ENCODE peak calls at places on chromosomes 6 and 20, in nine cellular contexts. A, T, I, V, H, J, W, P and D are unnamed samples.

GRCh38 chr6:8499540-8499939 is 64.2 kb upstream of the SLC35B3 start:
- DNase-seq in I (peak), W (no peak), V (no peak), T (peak), P (no peak), H (peak), J (peak), A (no peak), D (no peak)

GRCh38 chr20:13453367-13453766 is 185.4 kb downstream of the TASP1 start:
- DNase-seq in W (no peak), J (no peak), T (no peak), H (no peak), V (no peak), A (no peak), I (no peak), P (no peak), D (no peak)

GRCh38 chr20:4449977-4450715 is 271.6 kb upstream of the PRND start:
- DNase-seq in W (no peak), I (no peak), H (peak), T (no peak), A (no peak), V (no peak), J (peak), P (peak), D (no peak)

GRCh38 chr20:55160996-55161395 is 685.6 kb downstream of the DOK5 start:
- DNase-seq in P (peak), T (no peak), A (peak), W (no peak), H (no peak), I (no peak), J (no peak), V (no peak), D (no peak)

GRCh38 chr6:159169193-159169555 is at the start of gene FNDC1:
- DNase-seq in T (peak), H (no peak), A (peak), P (peak), J (no peak), I (peak), W (no peak), V (peak), D (no peak)

GRCh38 chr6:106256201-106256968 is 69.2 kb downstream of the ATG5 start:
- DNase-seq in W (no peak), A (no peak), V (no peak), J (peak), T (no peak), H (peak), P (peak), I (no peak), D (no peak)

GRCh38 chr6:3687847-3688246 is 63.7 kb downstream of the PXDC1 start:
- DNase-seq in W (no peak), P (no peak), V (no peak), I (peak), J (no peak), H (no peak), T (no peak), A (no peak), D (no peak)

GRCh38 chr6:4977468-4977867 is 26.4 kb downstream of the RPP40 start:
- DNase-seq in H (no peak), J (no peak), I (no peak), P (no peak), W (no peak), A (no peak), T (no peak), V (no peak), D (no peak)

GRCh38 chr6:106477790-106478189 is 117.3 kb downstream of the CRYBG1 start:
- DNase-seq in T (no peak), I (peak), H (no peak), A (no peak), W (peak), P (no peak), J (no peak), V (no peak), D (no peak)

GRCh38 chr20:1427457-1428054 is 34.7 kb upstream of the FKBP1A start:
- DNase-seq in P (peak), T (no peak), A (no peak), W (peak), I (no peak), V (no peak), H (peak), J (no peak), D (no peak)

GRCh38 chr6:127119361-127120108 is 1.1 kb downstream of the RSPO3 start:
- DNase-seq in V (no peak), A (no peak), J (no peak), I (peak), T (peak), H (peak), P (no peak), W (no peak), D (no peak)

GRCh38 chr6:168147205-168147738 is 68.3 kb upstream of the FRMD1 start:
- DNase-seq in P (no peak), V (peak), W (peak), T (no peak), H (no peak), J (no peak), I (no peak), A (no peak), D (no peak)

GRCh38 chr6:68958327-68958726 is 323.2 kb downstream of the ADGRB3 start:
- DNase-seq in I (no peak), P (peak), T (no peak), W (peak), J (peak), V (no peak), H (no peak), A (peak), D (peak)

GRCh38 chr6:17156112-17156921 is 54.5 kb downstream of the STMND1 start:
- DNase-seq in J (peak), H (peak), I (peak), T (peak), V (peak), A (peak), P (peak), W (peak), D (peak)

GRCh38 chr6:44626608-44627007 is 239.1 kb downstream of the CDC5L start:
- DNase-seq in A (no peak), P (no peak), H (no peak), J (no peak), T (no peak), V (no peak), W (no peak), I (no peak), D (no peak)